ENCODE peak calls at places on chromosomes 12 and 14, in six cellular contexts. One of them, this sample, is unnamed.

GRCh38 chr14:38089123-38089522 is 118.6 kb upstream of the SSTR1 start:
- DNase-seq in H7: no peak
- DNase-seq in HCT116: no peak
- DNase-seq in breast epithelium: no peak
- DNase-seq in SW480: no peak
- DNase-seq in A673: no peak
- DNase-seq in this sample: no peak

GRCh38 chr14:51657762-51658161 is 6.1 kb downstream of the FRMD6 start:
- DNase-seq in H7: no peak
- DNase-seq in HCT116: no peak
- DNase-seq in breast epithelium: no peak
- DNase-seq in SW480: no peak
- DNase-seq in A673: no peak
- DNase-seq in this sample: no peak

GRCh38 chr14:100982356-100982755 is 78.8 kb upstream of the RTL1 start:
- DNase-seq in H7: no peak
- DNase-seq in HCT116: no peak
- DNase-seq in breast epithelium: no peak
- DNase-seq in SW480: no peak
- DNase-seq in A673: no peak
- DNase-seq in this sample: no peak

GRCh38 chr12:25308761-25309160 is 58.0 kb upstream of the KRAS start:
- DNase-seq in H7: no peak
- DNase-seq in HCT116: no peak
- DNase-seq in breast epithelium: no peak
- DNase-seq in SW480: no peak
- DNase-seq in A673: no peak
- DNase-seq in this sample: no peak

GRCh38 chr14:68779761-68780323 is 13.0 kb downstream of the ZFP36L1 start:
- DNase-seq in H7: no peak
- DNase-seq in HCT116: peak
- DNase-seq in breast epithelium: no peak
- DNase-seq in SW480: peak
- DNase-seq in A673: no peak
- DNase-seq in this sample: no peak

GRCh38 chr12:45966486-45966885 is 23.9 kb downstream of the SCAF11 start:
- DNase-seq in H7: no peak
- DNase-seq in HCT116: no peak
- DNase-seq in breast epithelium: no peak
- DNase-seq in SW480: no peak
- DNase-seq in A673: peak
- DNase-seq in this sample: no peak

GRCh38 chr12:14417717-14418116 is 52.2 kb downstream of the ATF7IP start:
- DNase-seq in H7: peak
- DNase-seq in HCT116: no peak
- DNase-seq in breast epithelium: no peak
- DNase-seq in SW480: peak
- DNase-seq in A673: peak
- DNase-seq in this sample: no peak

GRCh38 chr12:72134934-72135333 is 137.2 kb upstream of the TRHDE start:
- DNase-seq in H7: no peak
- DNase-seq in HCT116: no peak
- DNase-seq in breast epithelium: no peak
- DNase-seq in SW480: no peak
- DNase-seq in A673: peak
- DNase-seq in this sample: no peak

GRCh38 chr12:62207248-62207647 is 53.0 kb upstream of the USP15 start:
- DNase-seq in H7: no peak
- DNase-seq in HCT116: no peak
- DNase-seq in breast epithelium: no peak
- DNase-seq in SW480: no peak
- DNase-seq in A673: no peak
- DNase-seq in this sample: no peak

GRCh38 chr12:24898185-24898584 is 50.7 kb downstream of the BCAT1 start:
- DNase-seq in H7: no peak
- DNase-seq in HCT116: no peak
- DNase-seq in breast epithelium: no peak
- DNase-seq in SW480: no peak
- DNase-seq in A673: no peak
- DNase-seq in this sample: no peak

GRCh38 chr14:103576371-103577024 is 13.7 kb downstream of the COA8 start:
- DNase-seq in H7: peak
- DNase-seq in HCT116: peak
- DNase-seq in breast epithelium: peak
- DNase-seq in SW480: peak
- DNase-seq in A673: peak
- DNase-seq in this sample: no peak

GRCh38 chr12:3150820-3151590 is 73.8 kb downstream of the TSPAN9 start:
- DNase-seq in H7: peak
- DNase-seq in HCT116: no peak
- DNase-seq in breast epithelium: no peak
- DNase-seq in SW480: no peak
- DNase-seq in A673: peak
- DNase-seq in this sample: peak

GRCh38 chr14:94174622-94175402 is 690 bp downstream of the PPP4R4 start:
- DNase-seq in H7: peak
- DNase-seq in HCT116: no peak
- DNase-seq in breast epithelium: no peak
- DNase-seq in SW480: no peak
- DNase-seq in A673: no peak
- DNase-seq in this sample: no peak

GRCh38 chr14:92969470-92970232 is 46.7 kb downstream of the CHGA start:
- DNase-seq in H7: no peak
- DNase-seq in HCT116: no peak
- DNase-seq in breast epithelium: no peak
- DNase-seq in SW480: no peak
- DNase-seq in A673: no peak
- DNase-seq in this sample: no peak

GRCh38 chr14:89394920-89395319 is 22.1 kb downstream of the FOXN3 start:
- DNase-seq in H7: no peak
- DNase-seq in HCT116: no peak
- DNase-seq in breast epithelium: no peak
- DNase-seq in SW480: no peak
- DNase-seq in A673: no peak
- DNase-seq in this sample: no peak

GRCh38 chr12:74539765-74540526 is 2.3 kb downstream of the ATXN7L3B start:
- DNase-seq in H7: no peak
- DNase-seq in HCT116: no peak
- DNase-seq in breast epithelium: no peak
- DNase-seq in SW480: no peak
- DNase-seq in A673: peak
- DNase-seq in this sample: no peak

GRCh38 chr12:18383203-18383602 is 121.9 kb downstream of the PIK3C2G start:
- DNase-seq in H7: no peak
- DNase-seq in HCT116: no peak
- DNase-seq in breast epithelium: no peak
- DNase-seq in SW480: peak
- DNase-seq in A673: peak
- DNase-seq in this sample: no peak